ENCODE peak calls at places on chromosomes 4 and X, in eight cellular contexts. G is AG08396, P is naive B cell, V is psoas muscle, E is non-pigmented ciliary epithelial cell, O is lower lobe of right lung, Y is A549, H is GM12892. R is an unnamed sample.

GRCh38 chr4:101818362-101818761 is 27.8 kb downstream of the BANK1 start:
- DNase-seq in G (peak), P (no peak), V (no peak), E (peak), O (no peak), Y (no peak), H (no peak), R (no peak)

GRCh38 chr4:76655566-76656479 is 220.8 kb downstream of the SHROOM3 start:
- DNase-seq in G (no peak), P (no peak), V (no peak), E (no peak), O (no peak), Y (no peak), H (no peak), R (no peak)

GRCh38 chrX:19912-20571 is 261.1 kb upstream of the PLCXD1 start:
- DNase-seq in G (peak), P (peak), V (no peak), E (no peak), O (no peak), Y (no peak), H (no peak), R (no peak)

GRCh38 chr4:159308571-159309340 is 205.9 kb downstream of the RAPGEF2 start:
- DNase-seq in G (no peak), P (no peak), V (no peak), E (no peak), O (no peak), Y (no peak), H (no peak), R (no peak)

GRCh38 chr4:64353904-64354303 is 55.3 kb downstream of the TECRL start:
- DNase-seq in G (no peak), P (no peak), V (no peak), E (no peak), O (no peak), Y (no peak), H (no peak), R (no peak)

GRCh38 chr4:71659979-71660378 is 123.9 kb downstream of the GC start:
- DNase-seq in G (no peak), P (no peak), V (no peak), E (no peak), O (no peak), Y (no peak), H (no peak), R (no peak)

GRCh38 chr4:117845270-117845669 is 189.0 kb upstream of the NDST3 start:
- DNase-seq in G (no peak), P (no peak), V (no peak), E (no peak), O (no peak), Y (no peak), H (no peak), R (no peak)

GRCh38 chr4:54913751-54914526 is 211.5 kb downstream of the KDR start:
- DNase-seq in G (no peak), P (no peak), V (no peak), E (no peak), O (no peak), Y (no peak), H (no peak), R (peak)

GRCh38 chrX:130111220-130111934 is 1.1 kb upstream of the ELF4 start:
- DNase-seq in G (no peak), P (no peak), V (no peak), E (no peak), O (no peak), Y (peak), H (no peak), R (no peak)

GRCh38 chrX:1316527-1316926 is 20.1 kb upstream of the IL3RA start:
- DNase-seq in G (no peak), P (no peak), V (peak), E (no peak), O (peak), Y (no peak), H (no peak), R (no peak)

GRCh38 chrX:103773445-103773844 is 3.2 kb upstream of the PLP1 start:
- DNase-seq in G (no peak), P (no peak), V (no peak), E (no peak), O (no peak), Y (no peak), H (no peak), R (no peak)

GRCh38 chrX:44234541-44234940 is 108.9 kb downstream of the EFHC2 start:
- DNase-seq in G (no peak), P (no peak), V (no peak), E (no peak), O (no peak), Y (no peak), H (no peak), R (no peak)

GRCh38 chr4:3201718-3202702 is 46.9 kb upstream of the MSANTD1 start:
- DNase-seq in G (no peak), P (peak), V (no peak), E (peak), O (no peak), Y (no peak), H (no peak), R (no peak)

GRCh38 chr4:42371306-42372063 is 25.8 kb upstream of the SHISA3 start:
- DNase-seq in G (peak), P (no peak), V (no peak), E (peak), O (no peak), Y (peak), H (no peak), R (peak)

GRCh38 chr4:73692284-73692683 is 48.1 kb upstream of the CXCL8 start:
- DNase-seq in G (no peak), P (no peak), V (no peak), E (no peak), O (no peak), Y (no peak), H (no peak), R (no peak)

GRCh38 chrX:50704360-50704759 is 109.6 kb downstream of the SHROOM4 start:
- DNase-seq in G (no peak), P (no peak), V (no peak), E (no peak), O (no peak), Y (no peak), H (no peak), R (no peak)

GRCh38 chr4:152211936-152212675 is 323.8 kb downstream of the FBXW7 start:
- DNase-seq in G (no peak), P (no peak), V (no peak), E (no peak), O (no peak), Y (no peak), H (no peak), R (no peak)

GRCh38 chrX:18931972-18932371 is 51.9 kb downstream of the PHKA2 start:
- DNase-seq in G (peak), P (no peak), V (no peak), E (no peak), O (no peak), Y (peak), H (no peak), R (no peak)

GRCh38 chrX:110116581-110116980 is 113.7 kb downstream of the TMEM164 start:
- DNase-seq in G (no peak), P (no peak), V (no peak), E (no peak), O (no peak), Y (no peak), H (no peak), R (no peak)

GRCh38 chr4:22339491-22339890 is 176.4 kb downstream of the ADGRA3 start:
- DNase-seq in G (no peak), P (no peak), V (no peak), E (no peak), O (no peak), Y (no peak), H (no peak), R (no peak)

GRCh38 chr4:67130411-67130810 is 414.9 kb downstream of the CENPC start:
- DNase-seq in G (no peak), P (no peak), V (no peak), E (no peak), O (no peak), Y (no peak), H (no peak), R (no peak)

GRCh38 chrX:108731144-108731543 is 5.2 kb downstream of the IRS4 start:
- DNase-seq in G (no peak), P (no peak), V (no peak), E (no peak), O (no peak), Y (no peak), H (no peak), R (no peak)

GRCh38 chrX:93538575-93538974 is 134.8 kb downstream of the NAP1L3 start:
- DNase-seq in G (no peak), P (no peak), V (no peak), E (no peak), O (no peak), Y (no peak), H (no peak), R (peak)

GRCh38 chrX:148976571-148976970 is 476.2 kb downstream of the AFF2 start:
- DNase-seq in G (no peak), P (no peak), V (no peak), E (no peak), O (no peak), Y (no peak), H (no peak), R (no peak)

GRCh38 chrX:10633722-10634121 is 13.3 kb upstream of the MID1 start:
- DNase-seq in G (peak), P (no peak), V (peak), E (peak), O (no peak), Y (peak), H (no peak), R (no peak)

GRCh38 chr4:118557298-118557851 is 127.8 kb upstream of the METTL14 start:
- DNase-seq in G (peak), P (no peak), V (no peak), E (peak), O (no peak), Y (no peak), H (no peak), R (peak)

GRCh38 chrX:104318330-104319009 is 63.7 kb upstream of the ESX1 start:
- DNase-seq in G (no peak), P (no peak), V (no peak), E (no peak), O (no peak), Y (peak), H (no peak), R (peak)

GRCh38 chr4:184408021-184408710 is 66.2 kb downstream of the IRF2 start:
- DNase-seq in G (peak), P (no peak), V (no peak), E (peak), O (no peak), Y (no peak), H (no peak), R (no peak)

GRCh38 chrX:106247162-106247561 is 79.1 kb downstream of the PWWP3B start:
- DNase-seq in G (no peak), P (no peak), V (no peak), E (no peak), O (no peak), Y (no peak), H (no peak), R (no peak)

R was measured in LoVo.